ENCODE peak calls at places on chromosomes 1 and 21, in eight cellular contexts. I is HEK293T, M is GM12864, W is brain pericyte, O is cardiac muscle cell, X is lower leg skin, D is GM20000, P is T-helper 17 cell. F is an unnamed sample.
A peak's percentile ranks its signal among the peaks of the same experiment; 100 is the strongest.

GRCh38 chr1:88036345-88036999 is 647.6 kb upstream of the PKN2 start:
- DNase-seq in X (no peak), P (no peak), I (no peak), M (no peak), W (no peak), O (no peak), D (no peak), F (no peak)

GRCh38 chr1:115475901-115476300 is 137.9 kb upstream of the NGF start:
- DNase-seq in M (no peak), O (no peak), P (no peak), W (no peak), X (no peak), D (no peak), I (no peak), F (no peak)

GRCh38 chr1:240765732-240766363 is 153.9 kb upstream of the GREM2 start:
- DNase-seq in X (no peak), I (no peak), W (no peak), O (no peak), D (no peak), P (no peak), M (no peak), F (no peak)

GRCh38 chr1:94067196-94067595 is 53.8 kb downstream of the ABCA4 start:
- DNase-seq in O (no peak), D (no peak), X (no peak), P (no peak), M (no peak), W (no peak), I (no peak), F (no peak)

GRCh38 chr1:29325675-29326074 is 89.4 kb downstream of the PTPRU start:
- DNase-seq in O (no peak), M (no peak), I (no peak), D (no peak), X (no peak), P (no peak), W (no peak), F (no peak)

GRCh38 chr1:151949371-151950193 is 40.3 kb upstream of the THEM4 start:
- DNase-seq in D (no peak), M (no peak), I (no peak), O (no peak), P (no peak), X (no peak), W (no peak), F (no peak)

GRCh38 chr1:185373813-185374524 is 56.9 kb upstream of the IVNS1ABP start:
- DNase-seq in W (no peak), P (no peak), M (no peak), D (no peak), O (no peak), I (no peak), X (no peak), F (no peak)

GRCh38 chr1:187491082-187491720 is 662.5 kb downstream of the PLA2G4A start:
- DNase-seq in I (no peak), P (no peak), O (no peak), X (no peak), M (no peak), W (no peak), D (no peak), F (no peak)

GRCh38 chr1:111745670-111746613 is 6.7 kb upstream of the INKA2 start:
- DNase-seq in X (peak; percentile 80), P (no peak), W (no peak), M (no peak), D (no peak), I (no peak), O (peak; percentile 65), F (no peak)

GRCh38 chr1:110210604-110211502 is 739 bp downstream of the KCNC4 start:
- DNase-seq in X (peak; percentile 89), D (peak; percentile 68), M (no peak), P (peak; percentile 54), W (no peak), O (peak; percentile 62), I (peak; percentile 66), F (peak; percentile 71)

GRCh38 chr1:240008298-240008697 is 83.4 kb upstream of the FMN2 start:
- DNase-seq in D (no peak), O (no peak), P (no peak), W (no peak), X (no peak), I (no peak), M (no peak), F (no peak)

GRCh38 chr1:103248417-103249102 is 140.2 kb upstream of the COL11A1 start:
- DNase-seq in X (no peak), I (no peak), O (no peak), W (no peak), P (no peak), M (no peak), D (no peak), F (no peak)

GRCh38 chr1:154911691-154912550 is 24.6 kb downstream of the PMVK start:
- DNase-seq in O (no peak), I (no peak), X (no peak), W (no peak), M (no peak), P (no peak), D (no peak), F (no peak)

GRCh38 chr1:218330043-218330623 is 15.0 kb upstream of the TGFB2 start:
- DNase-seq in D (peak; percentile 54), I (peak; percentile 14), M (no peak), X (no peak), W (no peak), O (peak; percentile 44), P (no peak), F (peak; percentile 74)

GRCh38 chr1:27258598-27258997 is 24.2 kb downstream of the WDTC1 start:
- DNase-seq in W (no peak), D (no peak), O (no peak), X (no peak), M (no peak), P (no peak), I (no peak), F (no peak)

GRCh38 chr1:30933874-30934252 is 25.3 kb upstream of the SDC3 start:
- DNase-seq in O (peak; percentile 27), I (no peak), D (no peak), W (no peak), M (no peak), P (no peak), X (no peak), F (no peak)

GRCh38 chr1:101908980-101909379 is 87.7 kb downstream of the OLFM3 start:
- DNase-seq in W (no peak), I (no peak), P (no peak), M (no peak), O (peak; percentile 41), D (no peak), X (no peak), F (no peak)

GRCh38 chr1:31785947-31786290 is 21.8 kb upstream of the ADGRB2 start:
- DNase-seq in W (no peak), D (no peak), X (peak; percentile 53), P (no peak), M (no peak), O (no peak), I (no peak), F (no peak)

GRCh38 chr1:154442006-154442740 is 37.0 kb downstream of the IL6R start:
- DNase-seq in D (peak; percentile 35), M (no peak), P (no peak), W (no peak), X (no peak), I (peak; percentile 54), O (no peak), F (peak; percentile 54)

GRCh38 chr21:33755354-33755753 is 113.1 kb downstream of the ITSN1 start:
- DNase-seq in D (no peak), I (no peak), W (no peak), X (no peak), P (no peak), O (no peak), M (no peak), F (no peak)

GRCh38 chr1:85490270-85490669 is 25.3 kb upstream of the DDAH1 start:
- DNase-seq in W (no peak), O (no peak), M (no peak), D (no peak), X (no peak), P (no peak), I (no peak), F (no peak)

GRCh38 chr1:155978973-155979429 is 654 bp upstream of the ARHGEF2 start:
- DNase-seq in M (no peak), D (peak; percentile 51), X (no peak), W (no peak), P (no peak), O (no peak), I (no peak), F (peak; percentile 72)

GRCh38 chr1:172928412-172928811 is 122.3 kb downstream of the TNFSF18 start:
- DNase-seq in O (no peak), W (no peak), D (no peak), I (no peak), M (no peak), P (no peak), X (no peak), F (no peak)

GRCh38 chr1:33152685-33153432 is 29.0 kb downstream of the TRIM62 start:
- DNase-seq in W (no peak), D (no peak), O (no peak), I (no peak), P (no peak), X (no peak), M (no peak), F (peak; percentile 64)

GRCh38 chr1:237141471-237141870 is 99.5 kb downstream of the RYR2 start:
- DNase-seq in I (no peak), O (no peak), X (no peak), D (no peak), P (no peak), W (no peak), M (no peak), F (no peak)

GRCh38 chr1:206898089-206898908 is 1.1 kb downstream of the IL24 start:
- DNase-seq in I (no peak), W (no peak), X (peak; percentile 42), O (no peak), P (no peak), D (no peak), M (no peak), F (no peak)

GRCh38 chr1:56330400-56331026 is 248.8 kb downstream of the PLPP3 start:
- DNase-seq in I (no peak), X (no peak), W (peak; percentile 15), M (no peak), D (peak; percentile 20), P (no peak), O (no peak), F (no peak)

GRCh38 chr21:24649691-24650090 is 957.6 kb downstream of the MRPL39 start:
- DNase-seq in P (no peak), I (no peak), X (no peak), O (no peak), D (no peak), M (no peak), W (no peak), F (no peak)

GRCh38 chr1:156241311-156241811 is 623 bp upstream of the BGLAP start:
- DNase-seq in O (no peak), P (no peak), M (no peak), X (no peak), D (no peak), W (no peak), I (no peak), F (peak; percentile 67)

GRCh38 chr21:25103500-25104207 is 503.6 kb downstream of the MRPL39 start:
- DNase-seq in X (no peak), I (no peak), M (no peak), O (no peak), P (no peak), W (no peak), D (no peak), F (no peak)

GRCh38 chr1:171433451-171433850 is 51.9 kb upstream of the PRRC2C start:
- DNase-seq in D (no peak), P (no peak), I (no peak), W (no peak), X (no peak), O (no peak), M (no peak), F (no peak)

GRCh38 chr1:21651214-21652042 is 17.7 kb downstream of the RAP1GAP start:
- DNase-seq in M (no peak), W (no peak), O (peak; percentile 73), P (peak; percentile 28), D (peak; percentile 79), I (peak; percentile 71), X (no peak), F (no peak)

GRCh38 chr1:77068013-77068412 is 151.2 kb downstream of the PIGK start:
- DNase-seq in X (no peak), D (no peak), I (no peak), W (no peak), O (no peak), M (no peak), P (no peak), F (no peak)

GRCh38 chr1:40266786-40267535 is 8.9 kb downstream of the ZMPSTE24 start:
- DNase-seq in X (no peak), W (no peak), P (no peak), I (no peak), O (no peak), D (no peak), M (no peak), F (no peak)